ENCODE peak calls at places on chromosomes 3 and 15, in six cellular contexts. Y, Q, B, U, G and X are unnamed samples.
A peak's percentile ranks its signal among the peaks of the same experiment; 100 is the strongest.

GRCh38 chr3:140917769-140918168 is 23.9 kb upstream of the SLC25A36 start:
- DNase-seq in Y (no peak), Q (no peak), B (no peak), U (no peak), G (no peak), X (no peak)

GRCh38 chr3:63705092-63705645 is 52.7 kb downstream of the SNTN start:
- DNase-seq in Y (no peak), Q (peak; percentile 11), B (no peak), U (no peak), G (no peak), X (no peak)

GRCh38 chr15:76972420-76973361 is 22.2 kb upstream of the PSTPIP1 start:
- DNase-seq in Y (peak; percentile 26), Q (peak; percentile 45), B (no peak), U (no peak), G (no peak), X (no peak)

GRCh38 chr3:71129611-71130515 is 453.7 kb downstream of the FOXP1 start:
- DNase-seq in Y (peak; percentile 49), Q (peak; percentile 57), B (no peak), U (no peak), G (peak; percentile 35), X (peak; percentile 19)

GRCh38 chr3:100992086-100993033 is 861 bp downstream of the ABI3BP start:
- DNase-seq in Y (no peak), Q (no peak), B (no peak), U (no peak), G (no peak), X (no peak)

GRCh38 chr3:74614133-74614967 is at the start of gene CNTN3:
- DNase-seq in Y (peak; percentile 7), Q (peak; percentile 26), B (no peak), U (peak; percentile 62), G (peak; percentile 75), X (no peak)

GRCh38 chr3:139310474-139310933 is 33.3 kb upstream of the MRPS22 start:
- DNase-seq in Y (peak; percentile 92), Q (peak; percentile 93), B (peak; percentile 94), U (no peak), G (no peak), X (no peak)

GRCh38 chr15:35751421-35752133 is 205.6 kb upstream of the DPH6 start:
- DNase-seq in Y (peak; percentile 41), Q (peak; percentile 66), B (peak; percentile 68), U (peak; percentile 77), G (peak; percentile 93), X (peak; percentile 71)

GRCh38 chr3:10521772-10522441 is 16.5 kb upstream of the ATP2B2 start:
- DNase-seq in Y (no peak), Q (no peak), B (no peak), U (no peak), G (no peak), X (no peak)

GRCh38 chr3:140292154-140292553 is 357.2 kb downstream of the CLSTN2 start:
- DNase-seq in Y (peak; percentile 64), Q (peak; percentile 70), B (no peak), U (no peak), G (no peak), X (no peak)

GRCh38 chr3:177554900-177555759 is 357.8 kb upstream of the TBL1XR1 start:
- DNase-seq in Y (peak; percentile 87), Q (peak; percentile 91), B (no peak), U (no peak), G (peak; percentile 5), X (peak; percentile 96)

GRCh38 chr3:32440481-32441350 is 49.1 kb downstream of the CMTM7 start:
- DNase-seq in Y (peak; percentile 68), Q (peak; percentile 70), B (no peak), U (no peak), G (no peak), X (no peak)

GRCh38 chr3:134803051-134803505 is 8.0 kb downstream of the EPHB1 start:
- DNase-seq in Y (no peak), Q (no peak), B (no peak), U (no peak), G (no peak), X (no peak)

GRCh38 chr3:113834983-113835382 is 3.6 kb upstream of the GRAMD1C start:
- DNase-seq in Y (peak; percentile 34), Q (peak; percentile 40), B (no peak), U (no peak), G (no peak), X (no peak)

GRCh38 chr3:23221136-23221535 is 18.0 kb downstream of the UBE2E2 start:
- DNase-seq in Y (no peak), Q (no peak), B (no peak), U (no peak), G (no peak), X (no peak)

DNA sequence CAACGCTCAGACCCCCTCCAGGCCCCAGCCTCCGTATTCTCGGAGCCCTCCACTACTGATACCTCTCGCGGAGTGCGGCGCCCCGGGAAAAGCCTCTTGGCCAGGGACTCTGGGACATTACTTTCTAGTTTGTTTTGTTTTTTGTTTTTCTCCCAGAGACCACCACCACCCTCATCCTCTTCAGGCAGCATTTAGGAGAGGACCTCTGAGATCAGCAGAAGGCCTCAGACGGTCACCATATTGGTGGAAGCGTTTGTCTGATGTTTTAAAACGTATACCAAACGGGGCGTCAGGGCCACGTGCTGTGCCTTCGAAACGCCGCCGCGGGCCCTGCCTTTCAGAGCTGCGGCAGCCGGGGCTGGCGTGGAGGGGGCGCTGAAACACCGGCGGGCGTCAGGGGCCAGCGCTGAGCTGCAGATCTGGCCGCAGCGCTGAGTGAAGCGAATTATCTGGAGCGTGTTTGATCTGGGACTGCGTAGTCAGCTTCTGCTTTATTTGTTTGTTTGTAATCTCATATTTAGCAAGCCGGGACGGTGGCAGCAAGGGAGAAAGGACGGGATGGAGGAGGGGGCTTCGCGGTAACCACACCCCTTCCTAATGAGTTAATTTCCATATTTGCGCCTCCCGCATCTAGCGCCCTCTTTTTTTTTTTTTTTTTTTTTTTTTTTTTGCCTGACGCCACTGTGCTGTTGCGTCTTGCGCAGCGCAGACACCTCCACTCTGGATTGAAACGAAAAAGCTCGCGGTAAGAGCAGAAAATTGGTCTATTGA is 14.8 kb downstream of the SOX2 start:
- DNase-seq in Y (peak; percentile 29), Q (peak; percentile 48), B (no peak), U (peak; percentile 81), G (peak; percentile 89), X (peak; percentile 67)
- TF ChIP-seq CTCF in Y (no peak), Q (no peak), B (no peak), U (peak; percentile 67), G (peak; percentile 60), X (peak; percentile 44)

GRCh38 chr3:50278106-50278867 is 600 bp upstream of the LSMEM2 start:
- DNase-seq in Y (no peak), Q (no peak), B (no peak), U (no peak), G (no peak), X (no peak)
- H3K79me2 ChIP-seq in Y (no peaks in the 10 kb centered on the region), Q (no peaks in the 10 kb centered on the region), B (no peaks in the 10 kb centered on the region), U (no peaks in the 10 kb centered on the region), G (no peaks in the 10 kb centered on the region), X (no peaks in the 10 kb centered on the region)

GRCh38 chr3:185292238-185292637 is 38.4 kb upstream of the EHHADH start:
- DNase-seq in Y (no peak), Q (no peak), B (no peak), U (no peak), G (no peak), X (no peak)

DNA sequence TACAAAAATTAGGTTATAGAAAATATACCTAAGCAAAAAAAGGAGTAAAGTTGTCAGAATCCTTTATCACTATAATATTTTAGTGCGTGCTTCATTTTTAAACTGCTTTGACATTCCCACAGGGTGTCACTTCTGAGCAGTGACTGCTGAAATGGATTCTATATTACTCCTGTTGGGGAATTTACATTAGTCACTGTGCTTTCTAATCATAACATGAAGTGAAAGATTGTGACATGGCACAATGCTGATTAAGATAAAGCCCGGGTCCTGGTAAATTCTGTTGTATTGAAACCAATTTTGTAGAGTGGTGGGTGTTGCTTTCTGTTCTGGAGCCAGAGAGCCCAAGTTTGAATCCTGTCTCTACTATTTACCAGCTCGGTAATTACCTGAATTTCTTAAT is 36.4 kb upstream of the EHHADH start:
- DNase-seq in Y (no peak), Q (no peak), B (no peak), U (no peak), G (no peak), X (no peak)
- TF ChIP-seq CTCF in Y (no peak), Q (no peak), B (no peak), U (no peak), G (no peak), X (no peak)

GRCh38 chr15:42498212-42499038 is 3.0 kb downstream of the SNAP23 start:
- DNase-seq in Y (no peak), Q (no peak), B (no peak), U (no peak), G (no peak), X (no peak)

GRCh38 chr15:42493694-42494093 is 1.7 kb upstream of the SNAP23 start:
- DNase-seq in Y (no peak), Q (no peak), B (no peak), U (no peak), G (no peak), X (no peak)

GRCh38 chr15:42494998-42495360 is 455 bp upstream of the SNAP23 start:
- DNase-seq in Y (peak; percentile 65), Q (peak; percentile 77), B (no peak), U (no peak), G (peak; percentile 36), X (peak; percentile 25)

GRCh38 chr15:42491540-42492225 is 742 bp upstream of the ZNF106 start:
- DNase-seq in Y (peak; percentile 74), Q (peak; percentile 79), B (no peak), U (no peak), G (no peak), X (no peak)

GRCh38 chr15:42495361-42496212 is at the start of gene SNAP23:
- DNase-seq in Y (peak; percentile 94), Q (peak; percentile 97), B (peak; percentile 64), U (peak; percentile 95), G (peak; percentile 95), X (peak; percentile 89)
- H3K79me2 ChIP-seq in Y (peaks cover 42% of the 10 kb centered on the region), Q (peaks cover 23% of the 10 kb centered on the region), B (peaks cover under 1% of the 10 kb centered on the region), U (peaks cover 6% of the 10 kb centered on the region), G (peaks cover 49% of the 10 kb centered on the region), X (peaks cover 24% of the 10 kb centered on the region)

GRCh38 chr3:187735383-187735782 is 9.9 kb downstream of the BCL6 start:
- DNase-seq in Y (no peak), Q (no peak), B (no peak), U (no peak), G (no peak), X (no peak)
- TF ChIP-seq CTCF in Y (no peak), Q (no peak), B (no peak), U (no peak), G (no peak), X (no peak)

DNA sequence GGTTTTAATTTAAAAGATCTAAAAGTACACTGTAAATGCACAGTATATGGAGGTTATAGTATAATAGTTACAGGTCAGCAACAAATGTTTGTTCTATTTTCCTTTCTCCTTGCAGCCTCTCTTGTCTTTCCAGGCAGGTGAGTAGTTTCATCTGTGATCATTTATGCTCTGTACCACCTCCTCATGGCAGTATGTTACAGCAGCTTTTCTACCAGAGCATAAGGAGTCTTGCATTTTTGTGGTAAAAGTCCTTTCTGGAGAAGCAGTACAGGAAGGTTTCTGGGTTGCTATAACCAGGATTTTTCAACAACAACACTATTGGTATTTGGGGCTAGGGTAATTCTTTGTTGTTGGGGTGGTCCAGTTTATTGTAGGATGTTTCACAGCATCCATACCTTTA is 59.5 kb downstream of the ZNF609 start:
- DNase-seq in Y (no peak), Q (no peak), B (no peak), U (no peak), G (peak; percentile 32), X (no peak)
- H3K79me2 ChIP-seq in Y (peaks cover 91% of the 10 kb centered on the region), Q (peaks cover 7% of the 10 kb centered on the region), B (peaks cover 75% of the 10 kb centered on the region), U (peaks cover 12% of the 10 kb centered on the region), G (peaks cover 97% of the 10 kb centered on the region), X (peaks cover 39% of the 10 kb centered on the region)